ENCODE peak calls at places on chromosomes 2 and 18, in five cellular contexts. L, A, S, F and I are unnamed samples.

GRCh38 chr18:51017140-51017874 is 12.7 kb upstream of the SMAD4 start:
- DNase-seq in L (no peak), A (peak; percentile 33), S (no peak), F (no peak), I (no peak)

GRCh38 chr2:157757500-157757899 is 118.6 kb downstream of the ACVR1 start:
- DNase-seq in L (no peak), A (no peak), S (no peak), F (no peak), I (no peak)

GRCh38 chr2:14752294-14752693 is 119.8 kb downstream of the LRATD1 start:
- DNase-seq in L (no peak), A (no peak), S (no peak), F (no peak), I (no peak)

GRCh38 chr2:60794271-60794863 is 38.3 kb downstream of the PAPOLG start:
- DNase-seq in L (peak; percentile 24), A (no peak), S (peak; percentile 35), F (no peak), I (no peak)

GRCh38 chr2:30385327-30385726 is 61.7 kb upstream of the LCLAT1 start:
- DNase-seq in L (peak; percentile 27), A (no peak), S (peak; percentile 36), F (no peak), I (no peak)

GRCh38 chr18:47253101-47253654 is 1.7 kb upstream of the SKOR2 start:
- DNase-seq in L (no peak), A (no peak), S (no peak), F (no peak), I (no peak)

GRCh38 chr2:20439193-20439475 is 7.7 kb upstream of the RHOB start:
- DNase-seq in L (no peak), A (no peak), S (peak; percentile 72), F (no peak), I (no peak)

GRCh38 chr2:96685285-96685591 is 42.7 kb downstream of the FER1L5 start:
- DNase-seq in L (no peak), A (no peak), S (no peak), F (no peak), I (no peak)

GRCh38 chr2:181459646-181460045 is 2.5 kb downstream of the ITGA4 start:
- DNase-seq in L (no peak), A (no peak), S (no peak), F (no peak), I (no peak)

GRCh38 chr2:20170646-20171250 is 54.2 kb downstream of the SDC1 start:
- DNase-seq in L (no peak), A (no peak), S (no peak), F (no peak), I (peak; percentile 61)

GRCh38 chr2:109324859-109325258 is 195.9 kb downstream of the SH3RF3 start:
- DNase-seq in L (no peak), A (peak; percentile 79), S (no peak), F (peak; percentile 92), I (peak; percentile 93)

GRCh38 chr2:68831688-68832087 is 39.5 kb downstream of the BMP10 start:
- DNase-seq in L (no peak), A (no peak), S (no peak), F (no peak), I (no peak)

GRCh38 chr2:82650038-82650437 is 1809.0 kb downstream of the SUCLG1 start:
- DNase-seq in L (no peak), A (no peak), S (no peak), F (no peak), I (no peak)

GRCh38 chr2:66495788-66496640 is 61.1 kb downstream of the MEIS1 start:
- DNase-seq in L (peak; percentile 74), A (peak; percentile 72), S (peak; percentile 74), F (peak; percentile 73), I (peak; percentile 78)

GRCh38 chr2:163878718-163879117 is 142.9 kb upstream of the FIGN start:
- DNase-seq in L (peak; percentile 5), A (no peak), S (peak; percentile 49), F (peak; percentile 1), I (no peak)

GRCh38 chr2:164523726-164524125 is 97.6 kb downstream of the GRB14 start:
- DNase-seq in L (no peak), A (no peak), S (no peak), F (no peak), I (no peak)

GRCh38 chr2:154452906-154453493 is 245.5 kb upstream of the KCNJ3 start:
- DNase-seq in L (no peak), A (no peak), S (peak; percentile 33), F (no peak), I (no peak)

GRCh38 chr2:17979707-17980106 is 101.2 kb downstream of the KCNS3 start:
- DNase-seq in L (no peak), A (no peak), S (no peak), F (peak; percentile 50), I (no peak)

GRCh38 chr2:85503611-85504433 is 35.1 kb upstream of the MAT2A start:
- DNase-seq in L (no peak), A (no peak), S (no peak), F (no peak), I (peak; percentile 48)

GRCh38 chr18:64017870-64018269 is 48.0 kb downstream of the SERPINB8 start:
- DNase-seq in L (peak; percentile 15), A (no peak), S (peak; percentile 20), F (no peak), I (no peak)

GRCh38 chr2:186274936-186275575 is 211.0 kb upstream of the ZC3H15 start:
- DNase-seq in L (no peak), A (no peak), S (peak; percentile 12), F (peak; percentile 34), I (no peak)

GRCh38 chr2:101047075-101047766 is 45.1 kb downstream of the RPL31 start:
- DNase-seq in L (no peak), A (no peak), S (peak; percentile 42), F (no peak), I (no peak)

GRCh38 chr2:207475546-207475945 is 54.2 kb upstream of the CREB1 start:
- DNase-seq in L (no peak), A (no peak), S (no peak), F (no peak), I (no peak)

GRCh38 chr18:74775239-74775638 is 177.6 kb downstream of the ZNF407 start:
- DNase-seq in L (no peak), A (no peak), S (no peak), F (peak; percentile 81), I (no peak)

GRCh38 chr2:102478686-102479470 is 5.9 kb downstream of the SLC9A4 start:
- DNase-seq in L (peak; percentile 18), A (no peak), S (no peak), F (no peak), I (no peak)

DNA sequence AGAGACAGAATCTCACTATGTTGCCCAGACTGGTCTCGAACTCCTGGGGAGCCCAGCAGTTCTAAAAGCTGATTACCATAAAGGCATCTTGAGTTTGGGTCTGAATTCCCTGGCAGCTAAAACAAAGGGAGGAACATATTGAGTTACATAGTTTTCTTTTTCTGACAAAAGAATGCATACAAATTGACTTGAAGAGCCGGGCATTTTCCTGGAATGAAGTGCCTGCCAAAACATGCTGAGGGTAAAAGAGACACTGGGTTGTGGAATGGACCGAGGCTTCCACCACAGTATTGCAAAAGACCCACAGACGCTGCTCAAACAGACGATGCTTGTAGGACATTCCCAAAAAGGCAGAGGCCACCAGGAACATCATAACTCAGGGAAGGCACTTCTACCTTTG is 35.1 kb upstream of the ROCK2 start:
- DNase-seq in L (no peak), A (no peak), S (no peak), F (peak; percentile 21), I (no peak)
- H3K27ac ChIP-seq in L (no peak overlapping the region), A (no peak overlapping the region), S (peak overlapping the region; percentile 49), F (peak overlapping the region; percentile 31), I (peak overlapping the region; percentile 93)

GRCh38 chr2:172087780-172088244 is 2.5 kb downstream of the DLX1 start:
- DNase-seq in L (no peak), A (no peak), S (no peak), F (no peak), I (no peak)

GRCh38 chr2:172085460-172086159 is at the start of gene DLX1:
- DNase-seq in L (no peak), A (peak; percentile 16), S (no peak), F (no peak), I (no peak)

GRCh38 chr2:172084734-172085459 is 410 bp upstream of the DLX1 start:
- DNase-seq in L (peak; percentile 98), A (peak; percentile 41), S (peak; percentile 93), F (peak; percentile 87), I (peak; percentile 82)

GRCh38 chr2:172087191-172087779 is 2.0 kb downstream of the DLX1 start:
- DNase-seq in L (no peak), A (no peak), S (no peak), F (no peak), I (no peak)

DNA sequence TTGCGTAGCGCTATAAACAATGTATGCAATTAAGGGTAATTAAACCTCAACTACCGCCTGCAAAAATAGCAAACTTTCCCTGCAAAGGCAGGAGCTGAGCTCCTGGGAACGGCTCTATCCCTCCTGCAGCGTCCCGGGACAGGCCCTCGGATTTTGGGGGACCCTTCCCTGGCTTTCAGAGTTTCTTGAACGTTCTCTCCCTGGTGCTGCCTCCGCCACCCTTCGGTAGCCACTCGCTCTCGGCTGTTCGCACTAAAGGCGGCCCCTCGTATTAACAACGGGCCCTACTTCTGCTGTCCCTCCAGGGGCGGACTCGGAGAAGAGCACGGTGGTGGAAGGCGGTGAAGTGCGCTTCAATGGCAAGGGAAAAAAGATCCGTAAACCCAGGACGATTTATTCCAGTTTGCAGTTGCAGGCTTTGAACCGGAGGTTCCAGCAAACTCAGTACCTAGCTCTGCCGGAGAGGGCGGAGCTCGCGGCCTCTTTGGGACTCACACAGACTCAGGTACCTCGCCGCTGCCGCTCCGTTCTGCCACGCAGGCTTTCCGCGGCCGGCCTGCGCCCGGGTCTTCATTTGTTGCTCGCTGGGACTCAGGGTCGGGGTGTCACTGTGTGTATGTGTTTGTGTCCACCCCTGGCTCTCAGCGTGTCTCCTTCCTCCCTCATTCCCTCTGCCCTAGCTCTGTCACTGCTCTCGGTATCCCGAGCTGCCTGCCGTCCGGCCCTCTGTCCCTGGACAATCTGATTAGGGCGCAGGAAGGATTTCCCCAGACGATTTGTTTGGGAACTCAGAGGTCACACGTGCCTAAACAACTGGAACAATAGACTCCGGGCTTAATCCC is 1.3 kb downstream of the DLX1 start:
- DNase-seq in L (no peak), A (peak; percentile 19), S (no peak), F (no peak), I (no peak)
- TF ChIP-seq CTCF in L (no peak), A (no peak), S (no peak), F (peak; percentile 24), I (no peak)

DNA sequence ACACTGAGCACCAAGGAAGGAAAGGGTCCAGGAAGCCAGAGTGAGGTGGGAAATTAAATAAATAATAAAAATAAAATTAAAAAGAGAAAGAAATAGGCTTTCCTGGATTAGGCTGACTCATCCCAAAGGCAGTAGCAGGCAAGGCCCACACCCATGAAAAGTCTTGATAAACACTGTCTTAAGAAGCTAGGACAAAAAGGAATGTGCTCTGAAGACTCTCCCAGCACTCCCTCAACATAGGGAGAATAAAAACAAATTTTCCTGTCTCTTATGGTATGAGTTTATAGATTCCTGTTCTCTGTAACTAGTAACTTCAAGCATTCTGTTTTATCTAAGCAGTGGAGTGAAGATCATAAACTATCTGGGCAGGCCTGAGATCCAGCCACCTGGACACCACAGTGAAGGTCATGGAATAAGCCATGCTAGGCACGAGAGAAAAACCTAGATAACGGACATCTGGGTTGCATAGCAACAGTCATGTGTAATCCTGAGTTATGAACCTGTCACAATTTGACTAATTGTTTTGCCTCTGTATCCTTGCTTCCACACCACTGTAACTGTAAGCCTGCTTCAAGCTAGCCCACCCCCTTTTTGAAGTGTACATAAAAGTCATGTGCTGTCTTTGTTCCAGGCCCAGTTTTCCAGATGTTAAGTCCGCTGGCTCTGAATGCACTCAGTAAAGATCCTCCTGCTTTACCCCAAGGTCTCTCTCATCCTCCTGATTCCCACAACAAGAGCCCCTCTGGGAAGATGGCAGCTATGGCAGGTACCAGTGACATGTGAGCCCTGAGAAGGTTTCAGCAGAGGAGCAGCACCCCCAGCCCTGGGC is 107.8 kb downstream of the NDUFA10 start:
- DNase-seq in L (peak; percentile 29), A (no peak), S (peak; percentile 53), F (no peak), I (no peak)
- H3K9me3 ChIP-seq in L (peaks cover 3% of the 10 kb centered on the region), A (peaks cover 10% of the 10 kb centered on the region), S (peaks cover 59% of the 10 kb centered on the region), F (peaks cover 59% of the 10 kb centered on the region), I (peaks cover 5% of the 10 kb centered on the region)

GRCh38 chr2:120480346-120480902 is 134.5 kb downstream of the INHBB start:
- DNase-seq in L (no peak), A (no peak), S (no peak), F (no peak), I (no peak)
- H3K27ac ChIP-seq in L (no peak overlapping the region), A (no peak overlapping the region), S (no peak overlapping the region), F (no peak overlapping the region), I (no peak overlapping the region)